ENCODE peak calls at places on chromosomes 13 and 19, in five cellular contexts. C, A, I, H and V are unnamed samples.

GRCh38 chr13:103335226-103335625 is 269.0 kb upstream of the SLC10A2 start:
- DNase-seq in A (no peak), I (no peak), H (no peak), C (no peak), V (no peak)

GRCh38 chr13:35349673-35350278 is 126.7 kb downstream of the MAB21L1 start:
- DNase-seq in A (peak), I (peak), C (no peak), H (no peak), V (no peak)

GRCh38 chr19:41228486-41228885 is 9.5 kb downstream of the AXL start:
- DNase-seq in C (no peak), A (no peak), H (no peak), I (no peak), V (no peak)

GRCh38 chr13:50426932-50427331 is 411.7 kb downstream of the KCNRG start:
- DNase-seq in H (no peak), C (no peak), I (no peak), A (no peak), V (no peak)

GRCh38 chr19:4594199-4594598 is 34.7 kb upstream of the SEMA6B start:
- DNase-seq in H (no peak), A (no peak), I (no peak), C (no peak), V (no peak)

GRCh38 chr13:77338961-77339401 is 12.1 kb upstream of the MYCBP2 start:
- DNase-seq in I (no peak), A (no peak), H (no peak), C (no peak), V (no peak)

GRCh38 chr13:26042781-26043180 is 9.0 kb downstream of the SHISA2 start:
- DNase-seq in I (no peak), H (no peak), A (no peak), C (no peak), V (no peak)

GRCh38 chr19:43450545-43450997 is 14.8 kb downstream of the LYPD3 start:
- DNase-seq in A (no peak), I (no peak), C (no peak), H (no peak), V (no peak)

GRCh38 chr13:97810152-97810551 is 143.3 kb upstream of the IPO5 start:
- DNase-seq in C (no peak), I (no peak), A (no peak), H (no peak), V (no peak)

GRCh38 chr19:41575998-41576397 is at the start of gene CEACAM21:
- DNase-seq in I (no peak), C (no peak), H (peak), A (no peak), V (peak)

GRCh38 chr19:19342086-19343015 is 21.7 kb downstream of the MAU2 start:
- DNase-seq in I (no peak), C (no peak), H (peak), A (peak), V (peak)

GRCh38 chr19:30718728-30719127 is 346.5 kb downstream of the ZNF536 start:
- DNase-seq in I (no peak), H (no peak), C (no peak), A (no peak), V (no peak)

GRCh38 chr13:47598340-47598911 is 402.6 kb downstream of the SUCLA2 start:
- DNase-seq in H (no peak), C (no peak), A (no peak), I (no peak), V (no peak)
- TF ChIP-seq CTCF in H (no peak), C (no peak), A (no peak), I (no peak), V (no peak)

DNA sequence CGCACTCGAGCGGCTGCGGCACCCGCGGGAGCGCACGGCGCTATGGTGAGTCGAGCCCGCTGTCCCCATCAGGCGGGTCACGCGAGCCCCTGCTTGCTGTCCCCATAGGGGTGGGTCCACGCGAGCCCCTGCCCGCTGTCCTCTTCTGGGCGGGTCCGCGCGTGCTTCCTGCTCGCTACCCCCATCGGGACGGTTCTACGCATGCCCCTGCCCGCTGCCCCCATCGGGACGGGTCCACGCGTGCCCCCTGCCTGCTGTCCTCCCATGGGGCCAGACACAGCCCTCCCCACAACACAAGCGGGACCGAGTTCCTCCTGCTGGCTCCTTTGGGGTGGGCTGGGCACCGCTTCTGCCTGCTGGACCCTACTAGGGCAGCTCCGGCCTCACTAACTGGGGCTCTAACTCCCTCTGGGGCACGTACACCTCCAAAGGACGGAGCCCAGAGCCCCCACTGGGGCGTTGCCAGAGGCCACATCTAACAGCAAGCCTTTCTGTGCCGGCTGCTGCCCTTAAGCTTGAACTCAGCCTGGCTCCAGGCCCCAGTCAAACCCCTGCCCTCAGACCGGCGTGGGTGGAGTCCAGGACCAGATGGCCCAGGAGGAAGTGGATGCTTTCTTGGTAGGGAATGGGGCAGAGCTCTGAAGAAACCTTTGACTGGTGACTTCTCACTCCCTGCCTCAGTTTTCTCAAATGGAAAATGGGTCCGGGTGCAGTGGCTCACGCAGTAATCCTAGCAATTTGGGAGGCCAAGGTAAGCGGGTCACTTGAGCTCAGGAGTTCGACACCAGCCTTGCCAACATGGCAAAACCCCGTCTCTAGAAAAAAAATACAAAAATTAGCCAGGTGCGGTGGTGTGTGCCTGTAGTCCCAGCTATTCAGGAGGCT is 722 bp downstream of the COLGALT1 start:
- DNase-seq in H (peak), A (no peak), I (no peak), C (peak), V (peak)
- TF ChIP-seq POLR2A in H (peak), A (peak), I (peak), C (no peak), V (no peak)

GRCh38 chr19:35994868-35995654 is at the start of gene SDHAF1:
- DNase-seq in C (peak), I (peak), H (peak), A (peak), V (peak)
- TF ChIP-seq EP300 in C (no peak), I (no peak), H (no peak), A (no peak), V (no peak)

GRCh38 chr19:8585894-8586750 is 8.9 kb upstream of the MYO1F start:
- DNase-seq in H (no peak), C (no peak), A (no peak), I (no peak), V (peak)
- TF ChIP-seq CTCF in H (peak), C (no peak), A (peak), I (peak), V (no peak)